ENCODE peak calls at places on chromosomes 6 and 20, in four cellular contexts. One of them, this sample, is unnamed. For H3K27me3, the result is how much of the 10 kb centered on the place peaks cover.

GRCh38 chr6:141307309-141307998 is 825.3 kb upstream of the GJE1 start:
- DNase-seq in colonic mucosa: no peak
- DNase-seq in cardiac muscle cell: no peak
- DNase-seq in breast epithelium: no peak
- DNase-seq in this sample: no peak

GRCh38 chr20:44609006-44609510 is 26.7 kb downstream of the PKIG start:
- DNase-seq in colonic mucosa: no peak
- DNase-seq in cardiac muscle cell: no peak
- DNase-seq in breast epithelium: no peak
- DNase-seq in this sample: no peak

GRCh38 chr6:42370323-42370985 is 81.3 kb downstream of the TRERF1 start:
- DNase-seq in colonic mucosa: no peak
- DNase-seq in cardiac muscle cell: no peak
- DNase-seq in breast epithelium: no peak
- DNase-seq in this sample: no peak

GRCh38 chr20:9955646-9956045 is 79.1 kb upstream of the ANKEF1 start:
- DNase-seq in colonic mucosa: no peak
- DNase-seq in cardiac muscle cell: no peak
- DNase-seq in breast epithelium: no peak
- DNase-seq in this sample: no peak

GRCh38 chr6:113490356-113490755 is 366.8 kb upstream of the MARCKS start:
- DNase-seq in colonic mucosa: no peak
- DNase-seq in cardiac muscle cell: no peak
- DNase-seq in breast epithelium: no peak
- DNase-seq in this sample: no peak

GRCh38 chr20:37948956-37949355 is 46.0 kb downstream of the VSTM2L start:
- DNase-seq in colonic mucosa: no peak
- DNase-seq in cardiac muscle cell: no peak
- DNase-seq in breast epithelium: no peak
- DNase-seq in this sample: peak

GRCh38 chr6:155066371-155066770 is 71.3 kb downstream of the TIAM2 start:
- DNase-seq in colonic mucosa: no peak
- DNase-seq in cardiac muscle cell: peak
- DNase-seq in breast epithelium: no peak
- DNase-seq in this sample: no peak

GRCh38 chr20:25352746-25353145 is 37.9 kb downstream of the ABHD12 start:
- DNase-seq in colonic mucosa: no peak
- DNase-seq in cardiac muscle cell: no peak
- DNase-seq in breast epithelium: no peak
- DNase-seq in this sample: no peak

GRCh38 chr20:41268917-41269652 is 48.4 kb downstream of the ZHX3 start:
- DNase-seq in colonic mucosa: no peak
- DNase-seq in cardiac muscle cell: no peak
- DNase-seq in breast epithelium: no peak
- DNase-seq in this sample: no peak

GRCh38 chr6:136466789-136467585 is 83.2 kb downstream of the MAP7 start:
- DNase-seq in colonic mucosa: no peak
- DNase-seq in cardiac muscle cell: no peak
- DNase-seq in breast epithelium: no peak
- DNase-seq in this sample: no peak

GRCh38 chr6:89853068-89853467 is 23.4 kb downstream of the CASP8AP2 start:
- DNase-seq in colonic mucosa: no peak
- DNase-seq in cardiac muscle cell: no peak
- DNase-seq in breast epithelium: no peak
- DNase-seq in this sample: no peak

GRCh38 chr6:136750821-136751220 is 41.5 kb downstream of the MAP3K5 start:
- DNase-seq in colonic mucosa: no peak
- DNase-seq in cardiac muscle cell: no peak
- DNase-seq in breast epithelium: no peak
- DNase-seq in this sample: no peak

GRCh38 chr6:70700922-70701876 is 33.5 kb downstream of the SMAP1 start:
- DNase-seq in colonic mucosa: no peak
- DNase-seq in cardiac muscle cell: no peak
- DNase-seq in breast epithelium: no peak
- DNase-seq in this sample: no peak

GRCh38 chr6:151690768-151691562 is 116.5 kb upstream of the ESR1 start:
- DNase-seq in colonic mucosa: no peak
- DNase-seq in cardiac muscle cell: peak
- DNase-seq in breast epithelium: no peak
- DNase-seq in this sample: no peak

GRCh38 chr6:44074383-44075136 is 52.7 kb downstream of the MRPL14 start:
- DNase-seq in colonic mucosa: peak
- DNase-seq in cardiac muscle cell: peak
- DNase-seq in breast epithelium: no peak
- DNase-seq in this sample: peak

GRCh38 chr20:41872986-41873385 is 254.8 kb upstream of the CHD6 start:
- DNase-seq in colonic mucosa: no peak
- DNase-seq in cardiac muscle cell: no peak
- DNase-seq in breast epithelium: no peak
- DNase-seq in this sample: no peak

GRCh38 chr20:34536798-34537394 is 20.7 kb downstream of the DYNLRB1 start:
- DNase-seq in colonic mucosa: peak
- DNase-seq in cardiac muscle cell: peak
- DNase-seq in breast epithelium: no peak
- DNase-seq in this sample: peak

GRCh38 chr6:42260424-42260888 is 42.8 kb upstream of the MRPS10 start:
- DNase-seq in colonic mucosa: no peak
- DNase-seq in cardiac muscle cell: no peak
- DNase-seq in breast epithelium: no peak
- DNase-seq in this sample: no peak

GRCh38 chr20:48957053-48957481 is 35.6 kb downstream of the ARFGEF2 start:
- DNase-seq in colonic mucosa: no peak
- DNase-seq in cardiac muscle cell: peak
- DNase-seq in breast epithelium: no peak
- DNase-seq in this sample: no peak

GRCh38 chr6:34227656-34228421 is 8.8 kb upstream of the HMGA1 start:
- DNase-seq in colonic mucosa: no peak
- DNase-seq in cardiac muscle cell: no peak
- DNase-seq in breast epithelium: no peak
- DNase-seq in this sample: no peak

GRCh38 chr6:165661416-165662001 is 1.5 kb downstream of the PDE10A start:
- DNase-seq in colonic mucosa: no peak
- DNase-seq in cardiac muscle cell: peak
- DNase-seq in breast epithelium: no peak
- DNase-seq in this sample: no peak

GRCh38 chr20:47196091-47197081 is 160.1 kb downstream of the ZMYND8 start:
- DNase-seq in colonic mucosa: peak
- DNase-seq in cardiac muscle cell: peak
- DNase-seq in breast epithelium: peak
- DNase-seq in this sample: peak

GRCh38 chr20:14291502-14291901 is 45.9 kb downstream of the FLRT3 start:
- DNase-seq in colonic mucosa: no peak
- DNase-seq in cardiac muscle cell: no peak
- DNase-seq in breast epithelium: no peak
- DNase-seq in this sample: no peak

GRCh38 chr20:61797971-61798411 is 267.7 kb downstream of the TAF4 start:
- DNase-seq in colonic mucosa: no peak
- DNase-seq in cardiac muscle cell: no peak
- DNase-seq in breast epithelium: no peak
- DNase-seq in this sample: peak
- H3K27me3 ChIP-seq in colonic mucosa: under half
- H3K27me3 ChIP-seq in cardiac muscle cell: under half
- H3K27me3 ChIP-seq in breast epithelium: under half
- H3K27me3 ChIP-seq in this sample: under half

GRCh38 chr6:29009358-29009757 is 4.2 kb upstream of the ZNF311 start:
- DNase-seq in colonic mucosa: no peak
- DNase-seq in cardiac muscle cell: no peak
- DNase-seq in breast epithelium: no peak
- DNase-seq in this sample: no peak

GRCh38 chr6:29005183-29005885 is at the start of gene ZNF311:
- DNase-seq in colonic mucosa: peak
- DNase-seq in cardiac muscle cell: peak
- DNase-seq in breast epithelium: no peak
- DNase-seq in this sample: peak

GRCh38 chr6:29011276-29011734 is 6.2 kb upstream of the ZNF311 start:
- DNase-seq in colonic mucosa: no peak
- DNase-seq in cardiac muscle cell: peak
- DNase-seq in breast epithelium: no peak
- DNase-seq in this sample: peak

DNA sequence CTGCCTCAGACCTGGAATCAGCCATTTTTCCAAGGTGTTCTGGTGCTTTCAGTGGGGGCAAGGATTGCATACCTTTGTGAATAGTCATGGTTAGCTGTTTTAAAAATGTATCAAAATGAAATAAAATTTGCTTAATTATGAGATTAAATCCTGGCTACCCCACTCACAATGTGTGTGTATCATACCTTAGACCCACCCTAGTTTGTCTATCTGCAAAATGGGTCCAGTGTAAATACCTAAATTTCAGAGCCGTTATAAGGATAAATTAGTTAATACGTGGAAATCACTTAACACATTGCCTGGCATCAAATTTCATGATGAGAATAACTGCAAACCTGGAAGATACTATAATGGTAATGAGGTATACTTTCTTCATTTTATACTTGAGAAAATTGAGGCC is 3.0 kb upstream of the ZNF311 start:
- DNase-seq in colonic mucosa: no peak
- DNase-seq in cardiac muscle cell: no peak
- DNase-seq in breast epithelium: no peak
- DNase-seq in this sample: no peak
- H3K27me3 ChIP-seq in colonic mucosa: under half
- H3K27me3 ChIP-seq in cardiac muscle cell: half or more
- H3K27me3 ChIP-seq in breast epithelium: under half
- H3K27me3 ChIP-seq in this sample: under half

GRCh38 chr6:157534991-157535353 is 154.0 kb downstream of the ZDHHC14 start:
- DNase-seq in colonic mucosa: no peak
- DNase-seq in cardiac muscle cell: no peak
- DNase-seq in breast epithelium: no peak
- DNase-seq in this sample: no peak
- H3K27me3 ChIP-seq in colonic mucosa: under half
- H3K27me3 ChIP-seq in cardiac muscle cell: under half
- H3K27me3 ChIP-seq in breast epithelium: under half
- H3K27me3 ChIP-seq in this sample: under half

GRCh38 chr6:169253745-169254238 is at the start of gene THBS2:
- DNase-seq in colonic mucosa: no peak
- DNase-seq in cardiac muscle cell: peak
- DNase-seq in breast epithelium: no peak
- DNase-seq in this sample: peak

GRCh38 chr6:169251822-169252804 is 1.5 kb downstream of the THBS2 start:
- DNase-seq in colonic mucosa: no peak
- DNase-seq in cardiac muscle cell: no peak
- DNase-seq in breast epithelium: no peak
- DNase-seq in this sample: no peak

GRCh38 chr6:169251371-169251802 is 2.3 kb downstream of the THBS2 start:
- DNase-seq in colonic mucosa: no peak
- DNase-seq in cardiac muscle cell: no peak
- DNase-seq in breast epithelium: no peak
- DNase-seq in this sample: no peak

GRCh38 chr6:169253341-169253740 is 305 bp downstream of the THBS2 start:
- DNase-seq in colonic mucosa: no peak
- DNase-seq in cardiac muscle cell: peak
- DNase-seq in breast epithelium: no peak
- DNase-seq in this sample: no peak

DNA sequence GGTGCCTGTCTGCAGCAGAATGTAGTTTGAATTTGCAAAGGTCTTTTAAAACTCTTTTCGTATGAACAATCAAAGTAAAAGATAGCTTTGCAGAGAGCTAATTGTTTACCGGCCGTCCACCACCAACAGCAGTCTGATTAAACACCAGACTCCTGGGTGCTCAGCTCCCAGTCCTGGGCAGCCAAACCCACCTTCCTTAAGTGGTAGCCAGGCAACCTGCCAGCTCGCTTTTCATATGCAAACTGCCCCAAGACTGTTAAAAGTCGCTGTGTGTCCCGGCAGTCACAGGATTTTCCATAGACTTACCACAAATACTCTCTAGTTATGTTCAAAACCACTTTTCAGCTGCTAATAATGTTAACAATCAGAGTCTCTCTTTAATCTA is 849 bp downstream of the THBS2 start:
- DNase-seq in colonic mucosa: no peak
- DNase-seq in cardiac muscle cell: peak
- DNase-seq in breast epithelium: no peak
- DNase-seq in this sample: peak
- H3K27me3 ChIP-seq in colonic mucosa: under half
- H3K27me3 ChIP-seq in cardiac muscle cell: half or more
- H3K27me3 ChIP-seq in breast epithelium: under half
- H3K27me3 ChIP-seq in this sample: under half

DNA sequence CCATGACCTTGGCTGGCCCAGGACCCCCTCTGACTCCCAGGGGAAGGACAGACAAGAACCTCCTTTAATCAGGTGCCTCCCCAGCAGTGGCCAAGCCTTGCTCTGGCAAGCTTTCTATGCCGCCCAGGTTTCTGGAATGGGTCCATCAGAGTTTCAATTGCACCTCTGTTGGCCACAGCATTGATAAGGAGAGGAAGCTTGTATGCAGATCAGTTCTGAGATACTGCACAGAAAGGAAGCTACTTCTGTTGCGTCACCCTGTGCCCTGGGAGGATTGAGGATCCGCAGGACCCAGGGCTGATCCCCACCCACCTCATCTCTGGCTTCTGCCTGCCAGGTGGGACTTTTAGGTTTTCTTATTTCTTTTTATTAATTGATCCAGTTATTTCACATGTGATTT is 167.2 kb downstream of the TFAP2C start:
- DNase-seq in colonic mucosa: no peak
- DNase-seq in cardiac muscle cell: no peak
- DNase-seq in breast epithelium: no peak
- DNase-seq in this sample: no peak
- H3K27me3 ChIP-seq in colonic mucosa: under half
- H3K27me3 ChIP-seq in cardiac muscle cell: under half
- H3K27me3 ChIP-seq in breast epithelium: under half
- H3K27me3 ChIP-seq in this sample: under half

DNA sequence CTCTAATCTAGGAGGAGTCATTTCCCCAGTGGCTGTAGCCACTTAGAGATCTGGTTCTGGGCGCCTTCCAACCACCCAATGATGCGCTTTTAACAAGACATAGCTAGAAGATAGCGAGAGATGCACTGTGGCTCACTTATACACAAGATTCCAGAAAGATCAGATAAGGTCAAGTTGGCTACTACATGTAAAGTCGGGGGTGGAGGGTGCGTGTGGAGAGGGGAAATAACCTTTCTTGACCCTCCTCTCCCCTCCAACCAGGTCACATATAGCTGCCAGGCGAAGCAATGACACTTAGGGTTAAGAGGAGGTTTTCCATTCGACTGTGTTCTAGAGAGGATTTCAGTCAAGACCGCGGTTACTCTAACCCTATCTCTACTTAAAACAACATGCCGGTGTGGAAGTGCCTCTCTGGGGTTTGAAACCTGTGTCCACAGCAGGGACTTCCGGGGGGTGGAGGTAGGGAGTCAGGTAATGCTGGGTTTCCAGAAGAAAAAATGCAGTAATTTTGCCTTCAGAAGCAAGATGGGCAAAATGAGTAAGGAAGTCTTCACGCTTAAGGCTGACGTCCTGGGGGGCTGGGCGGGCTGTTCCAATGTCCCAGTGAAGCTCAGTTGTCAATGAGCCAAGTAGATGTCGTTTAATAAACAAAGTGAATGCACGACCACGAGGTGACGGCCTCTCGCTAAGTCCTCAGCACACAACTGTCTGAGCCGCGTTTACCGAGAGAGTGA is 1.9 kb upstream of the SIM1 start:
- DNase-seq in colonic mucosa: no peak
- DNase-seq in cardiac muscle cell: no peak
- DNase-seq in breast epithelium: no peak
- DNase-seq in this sample: no peak
- H3K27me3 ChIP-seq in colonic mucosa: half or more
- H3K27me3 ChIP-seq in cardiac muscle cell: half or more
- H3K27me3 ChIP-seq in breast epithelium: half or more
- H3K27me3 ChIP-seq in this sample: under half

This sample was measured in upper lobe of left lung.